ENCODE peak calls at places on chromosomes 12 and 14, in seven cellular contexts. R, L, N, S, D, V and F are unnamed samples.

GRCh38 chr12:128644664-128645296 is 179.0 kb downstream of the SLC15A4 start:
- DNase-seq in R (peak), D (peak), L (peak), S (no peak), V (peak), N (no peak), F (no peak)

GRCh38 chr14:65495196-65495595 is 82.7 kb downstream of the FUT8 start:
- DNase-seq in L (no peak), N (no peak), V (no peak), D (no peak), S (no peak), R (no peak), F (no peak)

GRCh38 chr14:51067306-51067705 is 27.6 kb downstream of the TRIM9 start:
- DNase-seq in L (no peak), S (no peak), V (no peak), R (no peak), D (no peak), N (no peak), F (no peak)

GRCh38 chr14:65164068-65164824 is 61.9 kb upstream of the MAX start:
- DNase-seq in R (peak), L (peak), V (peak), D (peak), S (no peak), N (peak), F (no peak)

GRCh38 chr14:34873591-34874385 is 1.4 kb downstream of the BAZ1A start:
- DNase-seq in L (peak), S (peak), R (peak), D (peak), N (peak), V (peak), F (peak)

GRCh38 chr12:106126441-106127288 is 12.1 kb downstream of the NUAK1 start:
- DNase-seq in L (no peak), D (no peak), R (no peak), V (no peak), N (peak), S (no peak), F (peak)

GRCh38 chr12:39272934-39273770 is 169.8 kb downstream of the KIF21A start:
- DNase-seq in L (peak), N (peak), V (peak), D (peak), R (peak), S (no peak), F (peak)

GRCh38 chr14:57560681-57561080 is 67.0 kb upstream of the CCDC198 start:
- DNase-seq in N (no peak), R (no peak), S (no peak), V (no peak), D (no peak), L (no peak), F (no peak)

GRCh38 chr14:86574026-86574777 is 1044.3 kb downstream of the FLRT2 start:
- DNase-seq in V (no peak), N (no peak), S (no peak), L (no peak), D (no peak), R (no peak), F (peak)

GRCh38 chr12:112183141-112183581 is 57.8 kb downstream of the TRAFD1 start:
- DNase-seq in N (no peak), D (no peak), L (no peak), R (no peak), S (no peak), V (no peak), F (no peak)

GRCh38 chr12:128098725-128099124 is 168.2 kb upstream of the TMEM132C start:
- DNase-seq in N (no peak), R (no peak), D (no peak), S (no peak), L (no peak), V (no peak), F (peak)

GRCh38 chr12:39239484-39240143 is 203.3 kb downstream of the KIF21A start:
- DNase-seq in V (no peak), R (peak), S (no peak), N (no peak), L (no peak), D (no peak), F (no peak)

GRCh38 chr12:28611115-28611435 is 420.8 kb downstream of the CCDC91 start:
- DNase-seq in D (no peak), N (peak), L (no peak), R (no peak), V (no peak), S (no peak), F (peak)